ENCODE peak calls at places on chromosomes 2 and 18, in six cellular contexts. J is IMR-90, Q is A549, Z is colonic mucosa, H is endodermal cell, I is fibroblast of lung. B is an unnamed sample.

GRCh38 chr2:140586379-140586778 is 1544.4 kb downstream of the LRP1B start:
- DNase-seq in J (peak), Q (peak), Z (peak), H (peak), I (peak), B (no peak)

GRCh38 chr2:156541706-156542105 is 105.5 kb downstream of the GPD2 start:
- DNase-seq in J (peak), Q (no peak), Z (no peak), H (no peak), I (peak), B (no peak)

GRCh38 chr2:32849456-32850194 is 97.1 kb upstream of the LTBP1 start:
- DNase-seq in J (no peak), Q (no peak), Z (no peak), H (no peak), I (no peak), B (no peak)

GRCh38 chr2:172849519-172850217 is 114.0 kb downstream of the RAPGEF4 start:
- DNase-seq in J (no peak), Q (no peak), Z (no peak), H (no peak), I (no peak), B (no peak)

GRCh38 chr2:45137941-45138695 is 128.9 kb upstream of the SIX2 start:
- DNase-seq in J (no peak), Q (no peak), Z (no peak), H (no peak), I (no peak), B (no peak)

GRCh38 chr2:205822578-205822977 is 140.3 kb downstream of the NRP2 start:
- DNase-seq in J (peak), Q (no peak), Z (no peak), H (no peak), I (peak), B (no peak)

GRCh38 chr2:195769975-195770374 is 112.9 kb downstream of the SLC39A10 start:
- DNase-seq in J (peak), Q (no peak), Z (no peak), H (no peak), I (no peak), B (no peak)

GRCh38 chr2:44578401-44579135 is 216.8 kb downstream of the CAMKMT start:
- DNase-seq in J (peak), Q (no peak), Z (no peak), H (no peak), I (peak), B (no peak)

GRCh38 chr18:11327656-11328055 is 178.3 kb upstream of the PIEZO2 start:
- DNase-seq in J (peak), Q (no peak), Z (no peak), H (no peak), I (peak), B (no peak)

GRCh38 chr2:149152597-149152996 is 114.1 kb downstream of the LYPD6B start:
- DNase-seq in J (no peak), Q (no peak), Z (no peak), H (no peak), I (no peak), B (no peak)

GRCh38 chr2:46528880-46529279 is 49.5 kb downstream of the TMEM247 start:
- DNase-seq in J (no peak), Q (no peak), Z (no peak), H (no peak), I (no peak), B (no peak)

GRCh38 chr2:18611604-18612003 is 22.2 kb upstream of the NT5C1B start:
- DNase-seq in J (no peak), Q (no peak), Z (no peak), H (no peak), I (no peak), B (no peak)

GRCh38 chr2:10919415-10919775 is 7.7 kb downstream of the KCNF1 start:
- DNase-seq in J (no peak), Q (no peak), Z (no peak), H (peak), I (no peak), B (no peak)

GRCh38 chr18:79547413-79548076 is 132.1 kb upstream of the CTDP1 start:
- DNase-seq in J (no peak), Q (no peak), Z (no peak), H (peak), I (no peak), B (no peak)

GRCh38 chr2:48940606-48941005 is 185.1 kb upstream of the LHCGR start:
- DNase-seq in J (no peak), Q (no peak), Z (no peak), H (no peak), I (peak), B (no peak)

GRCh38 chr2:98086491-98087446 is at the start of gene VWA3B:
- DNase-seq in J (no peak), Q (peak), Z (peak), H (peak), I (peak), B (no peak)

GRCh38 chr2:216739035-216739434 is 43.7 kb upstream of the IGFBP5 start:
- DNase-seq in J (no peak), Q (no peak), Z (no peak), H (no peak), I (no peak), B (no peak)

GRCh38 chr2:216743781-216744180 is 48.4 kb upstream of the IGFBP5 start:
- DNase-seq in J (peak), Q (no peak), Z (no peak), H (no peak), I (no peak), B (no peak)

GRCh38 chr2:216742411-216742810 is 47.1 kb upstream of the IGFBP5 start:
- DNase-seq in J (no peak), Q (no peak), Z (no peak), H (no peak), I (no peak), B (no peak)

GRCh38 chr2:216740557-216741222 is 45.3 kb upstream of the IGFBP5 start:
- DNase-seq in J (peak), Q (no peak), Z (no peak), H (no peak), I (peak), B (no peak)

DNA sequence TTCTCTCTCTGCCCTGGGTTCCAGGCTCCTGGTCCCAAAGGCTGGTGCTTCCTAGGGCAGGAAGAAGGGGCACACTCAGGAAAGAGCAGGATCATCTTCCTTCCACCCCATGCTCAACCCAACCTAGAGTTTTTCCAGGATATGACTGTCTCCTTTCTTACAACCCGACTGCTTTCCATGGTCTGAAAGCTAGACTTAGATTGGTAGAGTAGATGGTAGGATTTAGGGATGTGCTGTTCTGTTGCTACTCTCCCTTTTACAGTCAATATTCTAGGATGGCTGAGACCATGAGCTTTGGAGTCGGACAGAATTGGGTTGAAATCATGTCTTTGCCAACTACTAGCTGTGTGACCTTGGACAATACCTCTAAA is 45.9 kb upstream of the IGFBP5 start:
- DNase-seq in J (no peak), Q (no peak), Z (no peak), H (no peak), I (no peak), B (no peak)
- H3K27ac ChIP-seq in J (peak), Q (no peak), Z (peak), H (no peak), I (no peak), B (no peak)

GRCh38 chr2:152011724-152012123 is 87.1 kb downstream of the CACNB4 start:
- DNase-seq in J (no peak), Q (no peak), Z (no peak), H (no peak), I (no peak), B (no peak)
- H3K27ac ChIP-seq in J (no peak), Q (no peak), Z (no peak), H (no peak), I (no peak), B (no peak)

GRCh38 chr2:160197587-160197986 is 2.5 kb downstream of the ITGB6 start:
- DNase-seq in J (no peak), Q (no peak), Z (no peak), H (no peak), I (no peak), B (no peak)
- H3K27ac ChIP-seq in J (no peak), Q (no peak), Z (no peak), H (no peak), I (no peak), B (peak)

GRCh38 chr18:9878783-9879242 is 7.0 kb upstream of the TXNDC2 start:
- DNase-seq in J (no peak), Q (no peak), Z (no peak), H (no peak), I (no peak), B (no peak)

GRCh38 chr18:9877655-9878014 is 8.1 kb upstream of the TXNDC2 start:
- DNase-seq in J (no peak), Q (no peak), Z (no peak), H (no peak), I (no peak), B (no peak)

GRCh38 chr18:9876523-9876866 is 9.3 kb upstream of the TXNDC2 start:
- DNase-seq in J (no peak), Q (no peak), Z (no peak), H (no peak), I (no peak), B (no peak)

GRCh38 chr18:9878095-9878494 is 7.7 kb upstream of the TXNDC2 start:
- DNase-seq in J (no peak), Q (no peak), Z (no peak), H (no peak), I (no peak), B (no peak)

DNA sequence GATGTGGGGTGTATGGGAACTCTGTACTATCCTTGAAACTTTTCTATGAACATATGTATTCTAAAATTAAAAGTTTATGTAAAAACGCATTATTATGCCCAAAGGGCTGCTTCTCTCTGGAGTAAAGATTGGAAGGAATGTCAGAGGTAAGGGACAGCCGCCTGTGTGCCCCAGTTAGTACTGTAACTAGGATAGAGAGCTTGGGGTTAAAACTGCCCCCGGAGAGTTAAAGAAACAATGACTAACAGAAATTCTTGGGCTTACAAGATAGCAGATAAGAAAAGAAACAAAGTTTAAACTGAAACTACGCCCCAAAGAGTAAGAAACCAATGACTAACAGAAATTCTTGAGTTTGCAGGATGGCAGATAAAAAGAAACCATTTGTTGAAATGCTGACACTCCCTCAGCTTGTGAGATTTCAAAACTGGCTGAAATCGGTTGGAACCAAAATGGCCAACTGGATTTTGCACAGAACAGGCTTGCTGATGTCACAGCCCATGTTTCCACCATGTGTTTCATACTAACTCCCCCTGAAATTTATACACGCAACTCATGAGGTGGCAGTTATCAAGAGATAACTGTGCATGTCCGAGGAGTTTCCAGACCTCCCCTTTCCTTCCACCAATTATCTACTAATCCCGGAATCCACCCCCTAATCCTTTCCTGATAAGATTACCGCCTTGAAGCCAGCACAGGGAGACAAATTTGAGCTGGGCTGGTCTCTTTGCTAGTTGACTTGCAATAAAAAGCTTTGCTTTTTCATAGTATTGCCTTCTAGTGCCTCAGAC is 8.7 kb upstream of the TXNDC2 start:
- DNase-seq in J (peak), Q (peak), Z (no peak), H (peak), I (peak), B (no peak)
- H3K27ac ChIP-seq in J (peak), Q (peak), Z (peak), H (peak), I (peak), B (peak)

GRCh38 chr2:127662937-127663565 is 12.3 kb downstream of the LIMS2 start:
- DNase-seq in J (no peak), Q (no peak), Z (no peak), H (peak), I (no peak), B (no peak)
- H3K27ac ChIP-seq in J (no peak), Q (no peak), Z (no peak), H (no peak), I (no peak), B (no peak)

DNA sequence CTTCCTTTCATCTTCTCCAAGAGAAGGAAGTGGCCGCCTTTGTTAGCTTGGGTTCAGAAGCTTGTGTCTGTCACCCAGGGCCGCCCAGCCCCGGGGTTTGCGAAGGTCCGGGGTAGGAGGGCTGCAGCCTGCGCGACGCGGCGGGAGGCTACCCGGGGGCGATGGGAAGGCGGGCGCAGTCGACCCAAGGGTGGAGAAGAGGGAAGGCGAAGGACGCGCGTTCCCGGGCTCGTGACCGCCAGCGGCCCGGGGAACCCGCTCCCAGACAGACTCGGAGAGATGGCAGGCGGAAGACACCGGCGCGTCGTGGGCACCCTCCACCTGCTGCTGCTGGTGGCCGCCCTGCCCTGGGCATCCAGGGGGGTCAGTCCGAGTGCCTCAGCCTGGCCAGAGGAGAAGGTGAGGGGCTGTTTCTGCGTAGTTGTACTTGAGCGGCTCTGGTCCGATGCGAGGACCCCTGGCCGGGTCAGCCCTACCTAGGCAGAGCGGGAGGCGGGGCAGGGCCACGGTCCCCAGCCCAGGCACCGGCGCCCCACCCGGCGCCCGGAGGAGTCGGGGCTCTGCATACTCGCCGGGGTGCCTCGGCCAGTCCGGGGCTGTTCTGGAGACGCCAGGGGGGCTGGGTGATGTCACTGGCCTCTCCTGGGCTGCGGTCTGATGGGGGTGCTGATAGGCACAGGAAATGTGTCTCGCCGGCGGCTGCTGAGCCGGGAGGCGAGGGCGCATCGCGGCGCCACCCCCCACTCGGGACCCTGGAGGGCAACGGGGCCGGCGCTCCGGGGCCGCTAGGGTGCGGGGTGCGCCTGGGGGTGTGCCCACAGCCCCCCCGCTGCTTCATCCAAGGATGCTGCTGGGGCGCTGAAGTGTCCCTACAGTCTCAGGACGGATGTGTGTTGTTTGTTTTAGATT is at the start of gene QPCT:
- DNase-seq in J (peak), Q (peak), Z (peak), H (peak), I (peak), B (no peak)
- H3K27ac ChIP-seq in J (no peak), Q (peak), Z (peak), H (no peak), I (no peak), B (peak)

GRCh38 chr18:48158721-48159120 is 228.3 kb upstream of the SMAD2 start:
- DNase-seq in J (no peak), Q (no peak), Z (no peak), H (peak), I (no peak), B (no peak)
- H3K27ac ChIP-seq in J (no peak), Q (no peak), Z (no peak), H (no peak), I (no peak), B (no peak)

B was measured in epithelial cell of prostate.